ENCODE peak calls at places on chromosomes 11 and 22, in eight cellular contexts. Z is fibroblast of mammary gland, M is AG10803, Q is RWPE1, G is sigmoid colon, Y is lower leg skin, O is Panc1, J is tibial artery. D is an unnamed sample.

GRCh38 chr11:96168623-96169022 is 174.4 kb downstream of the MAML2 start:
- DNase-seq in J (peak; percentile 73), G (peak; percentile 82), Y (peak; percentile 83), O (no peak), Q (peak; percentile 88), Z (peak; percentile 96), M (peak; percentile 96), D (no peak)

GRCh38 chr11:44693654-44694119 is 33.1 kb upstream of the TSPAN18 start:
- DNase-seq in Z (no peak), G (no peak), Y (no peak), M (no peak), J (no peak), Q (no peak), O (no peak), D (no peak)

GRCh38 chr11:44944181-44944852 is 6.4 kb downstream of the TP53I11 start:
- DNase-seq in J (no peak), Y (no peak), O (no peak), G (no peak), Q (no peak), M (no peak), Z (no peak), D (no peak)

GRCh38 chr22:32695451-32695891 is 106.0 kb upstream of the TIMP3 start:
- DNase-seq in Q (peak; percentile 74), Z (peak; percentile 98), G (no peak), Y (no peak), J (no peak), M (peak; percentile 82), O (no peak), D (no peak)

GRCh38 chr11:110679323-110679980 is 32.8 kb downstream of the ARHGAP20 start:
- DNase-seq in Y (no peak), Z (peak; percentile 55), G (no peak), Q (no peak), M (no peak), O (no peak), J (no peak), D (no peak)

GRCh38 chr11:9302448-9302847 is 11.9 kb downstream of the TMEM41B start:
- DNase-seq in G (no peak), J (no peak), Y (no peak), M (no peak), Q (no peak), O (no peak), Z (no peak), D (no peak)

GRCh38 chr22:37904572-37905533 is 1.2 kb upstream of the MICALL1 start:
- DNase-seq in Q (peak; percentile 93), Y (peak; percentile 32), J (peak; percentile 80), M (peak; percentile 98), O (peak; percentile 69), Z (peak; percentile 100), G (peak; percentile 83), D (no peak)

GRCh38 chr22:42662114-42663021 is 13.2 kb upstream of the CYB5R3 start:
- DNase-seq in Q (peak; percentile 61), Y (peak; percentile 71), J (peak; percentile 89), M (peak; percentile 54), G (peak; percentile 86), Z (peak; percentile 61), O (no peak), D (peak; percentile 95)

GRCh38 chr11:72629266-72629665 is 45.0 kb downstream of the PDE2A start:
- DNase-seq in O (no peak), Q (no peak), G (peak; percentile 97), Y (no peak), Z (no peak), M (peak; percentile 34), J (peak; percentile 76), D (no peak)

GRCh38 chr11:58912124-58912523 is 27.2 kb upstream of the GLYATL1 start:
- DNase-seq in J (no peak), Q (no peak), O (no peak), Z (peak; percentile 58), G (no peak), M (no peak), Y (no peak), D (no peak)

GRCh38 chr22:42064629-42065028 is 6.0 kb downstream of the NAGA start:
- DNase-seq in O (no peak), M (no peak), J (no peak), G (no peak), Z (no peak), Y (peak; percentile 8), Q (no peak), D (no peak)

GRCh38 chr11:27412192-27412691 is 49.2 kb upstream of the CCDC34 start:
- DNase-seq in Y (no peak), O (no peak), Q (no peak), M (no peak), Z (no peak), G (no peak), J (no peak), D (no peak)

GRCh38 chr22:22201185-22201924 is 43.2 kb upstream of the VPREB1 start:
- DNase-seq in Y (no peak), Z (peak; percentile 39), Q (peak; percentile 23), O (no peak), J (no peak), G (peak; percentile 74), M (no peak), D (no peak)

GRCh38 chr11:33687733-33688479 is 12.7 kb downstream of the C11orf91 start:
- DNase-seq in Q (no peak), O (no peak), M (peak; percentile 77), Y (peak; percentile 44), J (no peak), G (no peak), Z (peak; percentile 81), D (no peak)

GRCh38 chr11:117833401-117833891 is 8.9 kb upstream of the FXYD2 start:
- DNase-seq in J (peak; percentile 67), M (no peak), Q (no peak), Z (no peak), G (peak; percentile 79), O (no peak), Y (no peak), D (no peak)

GRCh38 chr11:10943968-10944367 is 86.1 kb upstream of the ZBED5 start:
- DNase-seq in Q (no peak), M (no peak), Y (no peak), Z (peak; percentile 63), G (no peak), J (no peak), O (no peak), D (no peak)

GRCh38 chr11:111417011-111417765 is 38.1 kb upstream of the POU2AF1 start:
- DNase-seq in M (no peak), Y (no peak), Q (no peak), Z (peak; percentile 18), O (no peak), J (no peak), G (no peak), D (no peak)

GRCh38 chr11:4551346-4551979 is 6.5 kb downstream of the OR52M1 start:
- DNase-seq in J (no peak), M (no peak), O (no peak), G (no peak), Q (no peak), Y (no peak), Z (no peak), D (no peak)

GRCh38 chr22:31088233-31088986 is 7.3 kb downstream of the SMTN start:
- DNase-seq in Z (no peak), M (no peak), G (no peak), O (no peak), Q (no peak), J (peak; percentile 69), Y (no peak), D (no peak)

GRCh38 chr22:44185237-44186120 is 4.8 kb downstream of the PARVG start:
- DNase-seq in Z (no peak), O (no peak), Q (no peak), G (peak; percentile 48), M (no peak), J (peak; percentile 31), Y (no peak), D (no peak)

GRCh38 chr11:94494200-94494545 is 389 bp downstream of the ANKRD49 start:
- DNase-seq in G (no peak), O (no peak), Z (peak; percentile 11), J (no peak), M (no peak), Y (no peak), Q (no peak), D (no peak)

GRCh38 chr11:1453611-1454386 is 32.8 kb downstream of the MOB2 start:
- DNase-seq in O (no peak), G (peak; percentile 84), Z (no peak), Y (no peak), J (no peak), M (no peak), Q (peak; percentile 56), D (no peak)
- TF ChIP-seq CTCF in O (peak; percentile 66), G (peak; percentile 20), Z (no peak), Y (no peak), J (peak; percentile 45), M (no peak), Q (peak; percentile 26), D (no peak)

GRCh38 chr11:131544591-131544990 is 174.2 kb downstream of the NTM start:
- DNase-seq in M (no peak), Z (no peak), Q (no peak), G (no peak), O (no peak), Y (no peak), J (no peak), D (no peak)
- TF ChIP-seq CTCF in M (no peak), Z (no peak), Q (no peak), G (no peak), O (no peak), Y (no peak), J (no peak), D (no peak)

GRCh38 chr11:106137061-106137460 is 59.6 kb downstream of the AASDHPPT start:
- DNase-seq in M (no peak), Y (no peak), O (no peak), Z (no peak), G (no peak), J (no peak), Q (no peak), D (no peak)

GRCh38 chr11:106131998-106132397 is 54.5 kb downstream of the AASDHPPT start:
- DNase-seq in G (no peak), Y (no peak), Q (no peak), J (no peak), Z (no peak), O (no peak), M (no peak), D (no peak)

GRCh38 chr11:106137758-106138157 is 60.3 kb downstream of the AASDHPPT start:
- DNase-seq in Z (no peak), Q (no peak), G (no peak), M (no peak), Y (no peak), J (no peak), O (no peak), D (no peak)

GRCh38 chr11:106132582-106133354 is 55.3 kb downstream of the AASDHPPT start:
- DNase-seq in Y (no peak), M (no peak), Z (no peak), G (no peak), Q (no peak), O (no peak), J (no peak), D (no peak)

GRCh38 chr11:106133529-106133928 is 56.1 kb downstream of the AASDHPPT start:
- DNase-seq in J (no peak), G (no peak), Y (no peak), Z (peak; percentile 10), Q (no peak), O (no peak), M (no peak), D (no peak)
- TF ChIP-seq CTCF in J (no peak), G (no peak), Y (no peak), Z (peak; percentile 39), Q (peak; percentile 15), O (peak; percentile 54), M (peak; percentile 26), D (no peak)

DNA sequence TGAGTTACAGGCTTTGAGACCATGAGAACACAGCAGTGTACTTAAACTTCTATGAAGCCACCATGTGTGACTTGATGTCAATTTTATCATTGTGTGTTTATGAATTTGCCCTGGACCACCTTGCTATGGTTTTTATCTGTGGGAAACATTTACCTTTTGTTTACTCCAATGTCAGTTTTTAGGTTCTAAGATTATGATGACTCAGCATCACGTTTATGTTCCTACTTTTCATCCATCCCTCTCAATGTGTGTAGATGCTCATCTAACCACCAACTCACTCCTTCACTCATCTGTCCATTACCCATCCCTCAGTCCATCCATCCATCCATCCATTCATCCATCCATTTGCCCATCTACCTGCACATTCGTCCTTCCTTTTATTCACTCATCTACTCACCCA is 338.8 kb downstream of the MIAT start:
- DNase-seq in O (no peak), G (no peak), J (no peak), Z (no peak), Y (no peak), Q (no peak), M (no peak), D (no peak)
- TF ChIP-seq CTCF in O (no peak), G (no peak), J (no peak), Z (no peak), Y (no peak), Q (no peak), M (no peak), D (no peak)